ENCODE peak calls at places on chromosomes 13 and 19, in nine cellular contexts. I is HuH-7, G is psoas muscle, B is PC-3, H is Ammon's horn, J is GM10248, U is caudate nucleus, N is WTC11, T is lung microvascular endothelial cell. M is an unnamed sample.

GRCh38 chr13:113997845-113998751 is 24.2 kb upstream of the C13orf46 start:
- DNase-seq in I (no peak), G (peak), B (peak), H (no peak), J (no peak), U (no peak), N (no peak), T (peak), M (no peak)

GRCh38 chr19:29084266-29084665 is 128.7 kb downstream of the UQCRFS1 start:
- DNase-seq in I (peak), G (no peak), B (peak), H (no peak), J (no peak), U (no peak), N (peak), T (no peak), M (peak)

GRCh38 chr13:19586904-19587634 is 25.7 kb upstream of the TPTE2 start:
- DNase-seq in I (no peak), G (peak), B (peak), H (no peak), J (peak), U (no peak), N (no peak), T (peak), M (peak)

GRCh38 chr19:56107626-56108351 is 13.3 kb downstream of the ZNF787 start:
- DNase-seq in I (no peak), G (no peak), B (no peak), H (no peak), J (no peak), U (peak), N (no peak), T (no peak), M (no peak)

GRCh38 chr13:53953205-53953604 is 924.6 kb downstream of the OLFM4 start:
- DNase-seq in I (no peak), G (no peak), B (no peak), H (peak), J (no peak), U (no peak), N (no peak), T (no peak), M (no peak)

GRCh38 chr19:49691243-49692101 is 556 bp downstream of the CPT1C start:
- DNase-seq in I (no peak), G (peak), B (peak), H (peak), J (peak), U (peak), N (peak), T (peak), M (peak)

GRCh38 chr13:78102121-78102677 is 183.6 kb upstream of the EDNRB start:
- DNase-seq in I (no peak), G (peak), B (peak), H (peak), J (peak), U (no peak), N (no peak), T (peak), M (no peak)

GRCh38 chr19:56765107-56765506 is 75.4 kb downstream of the PEG3 start:
- DNase-seq in I (no peak), G (peak), B (no peak), H (peak), J (no peak), U (peak), N (no peak), T (no peak), M (peak)

GRCh38 chr13:79171131-79172061 is 234.7 kb downstream of the RBM26 start:
- DNase-seq in I (no peak), G (no peak), B (no peak), H (no peak), J (no peak), U (no peak), N (no peak), T (no peak), M (no peak)

GRCh38 chr19:15551183-15552004 is 43.1 kb downstream of the CYP4F22 start:
- DNase-seq in I (peak), G (no peak), B (peak), H (no peak), J (peak), U (no peak), N (peak), T (peak), M (peak)

GRCh38 chr13:98752111-98752941 is at the start of gene SLC15A1:
- DNase-seq in I (no peak), G (no peak), B (no peak), H (no peak), J (no peak), U (no peak), N (peak), T (no peak), M (no peak)

GRCh38 chr19:35509018-35509652 is 4.3 kb downstream of the DMKN start:
- DNase-seq in I (peak), G (no peak), B (peak), H (no peak), J (peak), U (no peak), N (peak), T (no peak), M (peak)

GRCh38 chr13:107421028-107421427 is 794.3 kb downstream of the LIG4 start:
- DNase-seq in I (no peak), G (no peak), B (peak), H (no peak), J (no peak), U (no peak), N (no peak), T (peak), M (no peak)

GRCh38 chr13:49995535-49996165 is 1.2 kb upstream of the TRIM13 start:
- DNase-seq in I (no peak), G (no peak), B (no peak), H (no peak), J (no peak), U (no peak), N (no peak), T (peak), M (peak)

GRCh38 chr13:95354156-95354555 is 52.9 kb upstream of the ABCC4 start:
- DNase-seq in I (no peak), G (no peak), B (no peak), H (no peak), J (no peak), U (no peak), N (no peak), T (no peak), M (no peak)

GRCh38 chr13:23292596-23292995 is 111.8 kb downstream of the SGCG start:
- DNase-seq in I (no peak), G (no peak), B (no peak), H (no peak), J (no peak), U (no peak), N (no peak), T (no peak), M (no peak)

GRCh38 chr13:25455146-25455545 is 83.4 kb downstream of the ATP8A2 start:
- DNase-seq in I (no peak), G (no peak), B (peak), H (no peak), J (no peak), U (no peak), N (no peak), T (no peak), M (peak)

GRCh38 chr19:1601613-1602064 is 3.6 kb downstream of the UQCR11 start:
- DNase-seq in I (no peak), G (no peak), B (peak), H (no peak), J (no peak), U (no peak), N (no peak), T (no peak), M (no peak)

GRCh38 chr19:36163813-36164212 is 11.6 kb upstream of the COX7A1 start:
- DNase-seq in I (no peak), G (no peak), B (no peak), H (no peak), J (no peak), U (no peak), N (no peak), T (no peak), M (no peak)

GRCh38 chr13:112696001-112696868 is 6.4 kb downstream of the ATP11A start:
- DNase-seq in I (no peak), G (no peak), B (no peak), H (no peak), J (no peak), U (no peak), N (peak), T (no peak), M (no peak)

GRCh38 chr19:33796164-33797100 is at the start of gene KCTD15:
- DNase-seq in I (peak), G (peak), B (peak), H (no peak), J (no peak), U (no peak), N (peak), T (peak), M (peak)

GRCh38 chr19:55590621-55591020 is 8.7 kb downstream of the FIZ1 start:
- DNase-seq in I (no peak), G (no peak), B (peak), H (no peak), J (no peak), U (no peak), N (peak), T (no peak), M (peak)

GRCh38 chr19:23949611-23950010 is 34.9 kb downstream of the ZNF726 start:
- DNase-seq in I (no peak), G (no peak), B (no peak), H (no peak), J (no peak), U (no peak), N (no peak), T (no peak), M (no peak)

GRCh38 chr19:15253513-15253912 is 21.3 kb upstream of the EPHX3 start:
- DNase-seq in I (no peak), G (no peak), B (no peak), H (no peak), J (no peak), U (no peak), N (no peak), T (no peak), M (no peak)

GRCh38 chr19:16247353-16248182 is 49.9 kb downstream of the AP1M1 start:
- DNase-seq in I (peak), G (peak), B (peak), H (peak), J (peak), U (peak), N (peak), T (peak), M (peak)

GRCh38 chr19:56823956-56824355 is 16.6 kb downstream of the PEG3 start:
- DNase-seq in I (no peak), G (no peak), B (no peak), H (no peak), J (no peak), U (no peak), N (no peak), T (no peak), M (no peak)

GRCh38 chr19:47104678-47105077 is 8.9 kb downstream of the ZC3H4 start:
- DNase-seq in I (no peak), G (no peak), B (no peak), H (no peak), J (no peak), U (no peak), N (no peak), T (no peak), M (peak)

GRCh38 chr13:23427342-23428182 is 5.9 kb downstream of the SACS start:
- DNase-seq in I (no peak), G (no peak), B (peak), H (no peak), J (no peak), U (no peak), N (no peak), T (peak), M (no peak)

GRCh38 chr19:38006361-38007045 is 99.5 kb downstream of the SIPA1L3 start:
- DNase-seq in I (no peak), G (no peak), B (no peak), H (no peak), J (no peak), U (no peak), N (no peak), T (no peak), M (no peak)

GRCh38 chr13:39942901-39943273 is 287.4 kb downstream of the COG6 start:
- DNase-seq in I (peak), G (peak), B (peak), H (peak), J (peak), U (no peak), N (peak), T (peak), M (peak)

GRCh38 chr19:46606019-46606418 is 4.9 kb downstream of the CALM3 start:
- DNase-seq in I (no peak), G (no peak), B (no peak), H (no peak), J (peak), U (no peak), N (peak), T (no peak), M (no peak)

M was measured in cerebellar cortex.